ENCODE peak calls at places on chromosomes 6 and 20, in four cellular contexts. U, A, Y and J are unnamed samples.

GRCh38 chr20:21820688-21821087 is 115.2 kb downstream of the PAX1 start:
- DNase-seq in A (no peak), Y (no peak), U (no peak), J (no peak)

GRCh38 chr6:159527351-159527750 is 165.7 kb downstream of the SOD2 start:
- DNase-seq in Y (no peak), U (no peak), A (no peak), J (no peak)

GRCh38 chr6:127191716-127192115 is 73.2 kb downstream of the RSPO3 start:
- DNase-seq in Y (no peak), U (peak), A (no peak), J (no peak)

GRCh38 chr6:116443105-116443504 is 18.1 kb upstream of the CALHM6 start:
- DNase-seq in Y (no peak), A (no peak), U (no peak), J (no peak)

GRCh38 chr20:3719046-3719445 is 6.6 kb upstream of the SIGLEC1 start:
- DNase-seq in Y (no peak), A (no peak), U (no peak), J (no peak)

GRCh38 chr6:118903134-118903533 is 9.2 kb downstream of the ASF1A start:
- DNase-seq in Y (no peak), A (no peak), U (no peak), J (no peak)

GRCh38 chr6:134267917-134268361 is 50.0 kb downstream of the SGK1 start:
- DNase-seq in A (no peak), Y (no peak), U (peak), J (no peak)

GRCh38 chr20:3751664-3752385 is 15.7 kb downstream of the ADISSP start:
- DNase-seq in Y (no peak), U (no peak), A (no peak), J (peak)

GRCh38 chr6:90859612-90860011 is 272.7 kb upstream of the MAP3K7 start:
- DNase-seq in Y (peak), A (no peak), U (no peak), J (no peak)

GRCh38 chr20:60206259-60206658 is 248.0 kb downstream of the CDH26 start:
- DNase-seq in U (no peak), Y (peak), A (no peak), J (peak)

GRCh38 chr6:24910850-24911712 is 24.7 kb downstream of the RIPOR2 start:
- DNase-seq in A (no peak), U (no peak), Y (peak), J (peak)

GRCh38 chr6:169028343-169028742 is 225.3 kb downstream of the THBS2 start:
- DNase-seq in U (no peak), A (no peak), Y (peak), J (no peak)

GRCh38 chr20:1776608-1777475 is 118.4 kb upstream of the SIRPA start:
- DNase-seq in U (peak), Y (peak), A (peak), J (peak)

GRCh38 chr6:78243519-78243918 is 590.7 kb downstream of the MEI4 start:
- DNase-seq in A (no peak), Y (peak), U (peak), J (peak)

GRCh38 chr6:26285143-26286134 is 79.6 kb upstream of the BTN3A2 start:
- DNase-seq in Y (peak), U (peak), A (peak), J (peak)

GRCh38 chr6:159646731-159647130 is 46.3 kb downstream of the SOD2 start:
- DNase-seq in U (peak), A (no peak), Y (no peak), J (peak)

GRCh38 chr6:5580736-5581568 is 319.6 kb downstream of the FARS2 start:
- DNase-seq in A (no peak), Y (no peak), U (no peak), J (no peak)

GRCh38 chr20:3135507-3136070 is 24.1 kb downstream of the FASTKD5 start:
- DNase-seq in Y (no peak), U (no peak), A (no peak), J (no peak)

GRCh38 chr6:120320481-120321162 is 971.1 kb upstream of the MAN1A1 start:
- DNase-seq in A (no peak), Y (no peak), U (no peak), J (no peak)
- TF ChIP-seq CTCF in A (no peak), Y (no peak), U (no peak), J (no peak)

DNA sequence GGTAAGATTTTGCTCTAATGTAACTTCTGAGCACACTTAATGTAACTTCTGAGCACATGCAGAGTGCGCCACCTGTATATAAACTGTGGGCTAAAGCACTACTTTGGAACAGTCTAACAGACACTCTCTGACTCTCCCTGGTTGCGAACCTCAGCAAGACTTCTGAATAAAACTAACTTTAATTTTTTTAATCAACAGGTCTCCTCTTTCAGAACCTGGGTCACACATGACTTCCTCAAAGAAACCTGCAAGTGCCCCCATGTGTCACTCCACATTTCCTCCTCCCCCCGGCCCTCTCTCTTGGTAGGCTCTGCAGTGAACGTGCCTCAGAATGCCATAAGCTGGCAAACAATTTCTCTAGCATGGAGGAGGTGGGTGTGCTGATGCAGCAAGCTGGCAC is 28.5 kb downstream of the RALGAPA2 start:
- DNase-seq in U (no peak), A (no peak), Y (no peak), J (no peak)
- TF ChIP-seq CTCF in U (no peak), A (no peak), Y (no peak), J (no peak)

DNA sequence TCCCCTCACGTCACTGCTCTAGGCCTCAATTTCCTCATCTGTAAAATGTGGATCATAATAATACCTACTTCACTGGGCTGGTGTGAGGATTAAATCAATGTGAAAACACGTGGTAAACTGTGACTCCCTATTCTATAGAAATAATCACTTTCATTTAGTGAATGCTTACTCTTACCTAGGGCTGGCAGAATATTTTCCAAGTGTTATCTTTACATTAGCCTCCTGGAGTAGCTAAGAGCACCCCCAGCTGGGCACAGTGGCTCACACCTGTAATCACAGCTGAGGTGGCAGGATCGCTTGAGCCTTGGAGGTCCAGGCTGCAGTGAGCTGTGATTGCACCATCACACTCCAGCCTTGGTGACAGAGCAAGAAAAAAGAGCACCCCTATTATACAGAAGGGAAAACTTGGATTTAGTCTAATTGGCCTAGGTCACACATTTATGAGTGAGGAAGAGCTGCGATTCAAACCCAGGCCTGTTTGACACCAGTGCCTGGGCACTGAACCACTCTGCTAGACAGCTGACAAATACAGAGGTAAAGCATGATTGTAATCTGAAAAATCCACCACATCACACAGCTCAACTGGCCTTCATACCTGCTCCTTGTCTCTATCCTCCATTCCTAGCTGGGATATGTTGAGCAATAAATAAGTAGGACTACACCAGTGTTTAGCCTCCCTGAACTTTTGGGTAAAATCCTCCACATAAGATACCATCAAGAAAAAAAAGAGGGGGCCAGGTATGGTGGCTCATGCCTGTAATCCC is 1.4 kb upstream of the SNTA1 start:
- DNase-seq in Y (peak), A (no peak), U (peak), J (peak)
- TF ChIP-seq CTCF in Y (no peak), A (no peak), U (peak), J (peak)

GRCh38 chr6:46184114-46184513 is 13.3 kb upstream of the ENPP5 start:
- DNase-seq in Y (peak), A (no peak), U (peak), J (no peak)
- TF ChIP-seq CTCF in Y (no peak), A (no peak), U (no peak), J (no peak)

GRCh38 chr6:42086665-42087050 is 36.3 kb downstream of the TAF8 start:
- DNase-seq in A (no peak), U (no peak), Y (no peak), J (no peak)

GRCh38 chr6:42084889-42085288 is 34.6 kb downstream of the TAF8 start:
- DNase-seq in Y (no peak), A (no peak), U (no peak), J (no peak)

GRCh38 chr6:42083530-42083929 is 33.2 kb downstream of the TAF8 start:
- DNase-seq in U (no peak), Y (no peak), A (no peak), J (no peak)

GRCh38 chr6:42088101-42088591 is 37.8 kb downstream of the TAF8 start:
- DNase-seq in Y (peak), U (peak), A (no peak), J (peak)

GRCh38 chr6:42086046-42086664 is 35.8 kb downstream of the TAF8 start:
- DNase-seq in Y (no peak), A (no peak), U (no peak), J (no peak)
- TF ChIP-seq CTCF in Y (no peak), A (peak), U (peak), J (no peak)

GRCh38 chr6:146902846-146903245 is 301.4 kb upstream of the STXBP5 start:
- DNase-seq in U (no peak), Y (no peak), A (no peak), J (no peak)

GRCh38 chr6:146905313-146905712 is 298.9 kb upstream of the STXBP5 start:
- DNase-seq in A (peak), Y (peak), U (peak), J (peak)

GRCh38 chr6:146904596-146904995 is 299.6 kb upstream of the STXBP5 start:
- DNase-seq in A (no peak), U (no peak), Y (no peak), J (no peak)

GRCh38 chr6:146898888-146899227 is 300.1 kb downstream of the ADGB start:
- DNase-seq in Y (no peak), A (no peak), U (no peak), J (no peak)

DNA sequence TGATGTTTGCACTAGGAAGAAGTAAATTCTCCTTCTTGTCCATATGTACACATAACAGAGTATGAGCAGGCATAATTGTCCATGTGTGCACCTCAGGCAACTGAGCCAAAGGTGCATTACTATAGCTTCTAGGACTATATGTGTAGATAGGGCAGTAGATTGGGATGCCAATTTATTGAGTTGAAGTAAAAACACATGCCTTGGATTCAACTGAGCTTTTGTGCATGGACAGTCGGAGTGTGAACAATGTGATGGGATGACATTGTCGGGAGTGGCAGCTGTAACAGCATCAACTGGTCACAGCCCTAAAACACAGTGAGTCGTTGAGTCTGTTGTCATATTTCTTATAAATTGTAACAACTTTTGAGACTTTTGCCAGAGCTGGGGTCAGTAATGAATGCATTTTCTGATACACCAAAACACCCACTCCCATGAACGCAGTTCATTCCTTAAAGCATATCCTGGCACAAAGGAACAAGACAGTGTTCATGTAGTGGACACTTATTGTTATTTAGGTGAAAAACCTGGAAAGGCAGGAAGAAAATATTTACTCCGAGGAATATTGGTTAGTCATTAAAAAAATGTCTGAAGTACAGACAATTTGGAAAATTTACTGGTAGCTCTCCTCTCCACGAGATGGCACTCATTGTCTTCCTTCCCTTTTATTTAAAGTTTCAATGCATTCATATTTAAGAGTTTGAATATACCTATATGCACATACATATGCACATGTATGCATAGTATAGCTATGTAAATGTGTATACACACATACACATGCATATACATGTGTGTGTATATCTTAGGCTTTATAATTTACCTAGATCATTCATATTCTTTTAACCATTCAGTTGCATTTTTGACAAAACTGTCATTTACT is 302.0 kb upstream of the STXBP5 start:
- DNase-seq in A (no peak), Y (peak), U (no peak), J (no peak)
- TF ChIP-seq CTCF in A (no peak), Y (peak), U (peak), J (no peak)

GRCh38 chr20:63572788-63573738 is 976 bp downstream of the HELZ2 start:
- DNase-seq in Y (no peak), U (no peak), A (no peak), J (peak)
- TF ChIP-seq CTCF in Y (no peak), U (no peak), A (no peak), J (no peak)

GRCh38 chr6:144179237-144179636 is 28.9 kb downstream of the STX11 start:
- DNase-seq in U (no peak), A (no peak), Y (no peak), J (no peak)
- TF ChIP-seq CTCF in U (no peak), A (no peak), Y (no peak), J (no peak)

GRCh38 chr20:25669826-25670422 is 26.7 kb downstream of the ZNF337 start:
- DNase-seq in Y (peak), A (no peak), U (peak), J (no peak)
- TF ChIP-seq CTCF in Y (peak), A (no peak), U (peak), J (no peak)

GRCh38 chr6:111565316-111566221 is 40.1 kb downstream of the TRAF3IP2 start:
- DNase-seq in Y (peak), U (no peak), A (no peak), J (peak)
- TF ChIP-seq CTCF in Y (peak), U (peak), A (no peak), J (no peak)